ENCODE peak calls at places on chromosomes 6 and 20, in five cellular contexts. A, J, I, M and W are unnamed samples.

GRCh38 chr6:6546318-6547110 is 42.0 kb upstream of the LY86 start:
- DNase-seq in I (peak; percentile 73), A (peak; percentile 47), M (peak; percentile 35), J (peak; percentile 1), W (peak; percentile 64)

GRCh38 chr6:1576166-1576565 is 33.5 kb upstream of the FOXC1 start:
- DNase-seq in I (no peak), A (no peak), M (no peak), J (no peak), W (no peak)

GRCh38 chr6:41593451-41594238 is 44.6 kb upstream of the MDFI start:
- DNase-seq in M (no peak), J (no peak), I (no peak), A (no peak), W (no peak)

GRCh38 chr6:47112311-47112710 is 70.2 kb upstream of the ADGRF1 start:
- DNase-seq in A (no peak), J (no peak), I (no peak), M (no peak), W (no peak)

GRCh38 chr20:17967595-17968365 is 814 bp downstream of the SNX5 start:
- DNase-seq in M (peak; percentile 38), A (no peak), I (no peak), J (peak; percentile 63), W (peak; percentile 38)

GRCh38 chr6:69841862-69842261 is 24.5 kb upstream of the COL19A1 start:
- DNase-seq in J (no peak), I (no peak), M (no peak), A (no peak), W (no peak)

GRCh38 chr20:47600967-47601547 is 99.4 kb downstream of the NCOA3 start:
- DNase-seq in J (no peak), A (no peak), M (no peak), I (no peak), W (no peak)

GRCh38 chr6:10163159-10163962 is 251.5 kb downstream of the TFAP2A start:
- DNase-seq in I (no peak), J (no peak), A (no peak), M (peak; percentile 89), W (no peak)

GRCh38 chr6:101083533-101084172 is 202.5 kb upstream of the ASCC3 start:
- DNase-seq in I (no peak), J (peak; percentile 79), M (peak; percentile 87), A (no peak), W (peak; percentile 60)

GRCh38 chr6:147204060-147204785 is at the start of gene STXBP5:
- DNase-seq in J (peak; percentile 47), M (peak; percentile 52), A (peak; percentile 18), I (peak; percentile 59), W (peak; percentile 73)

GRCh38 chr6:113526553-113526952 is 330.6 kb upstream of the MARCKS start:
- DNase-seq in I (no peak), A (no peak), J (no peak), M (no peak), W (no peak)

GRCh38 chr6:157054531-157054979 is 268.8 kb downstream of the TMEM242 start:
- DNase-seq in A (no peak), I (no peak), M (no peak), J (no peak), W (no peak)

GRCh38 chr20:59403261-59403961 is 103.0 kb downstream of the EDN3 start:
- DNase-seq in I (peak; percentile 75), J (no peak), A (peak; percentile 75), M (peak; percentile 43), W (peak; percentile 53)

GRCh38 chr20:20837574-20838021 is 125.2 kb upstream of the RALGAPA2 start:
- DNase-seq in A (peak; percentile 49), I (peak; percentile 60), J (peak; percentile 35), M (peak; percentile 76), W (peak; percentile 69)

GRCh38 chr6:41707565-41708200 is 27.7 kb downstream of the TFEB start:
- DNase-seq in J (no peak), I (no peak), A (no peak), M (peak; percentile 8), W (no peak)

GRCh38 chr20:16098890-16099639 is 474.2 kb downstream of the KIF16B start:
- DNase-seq in A (no peak), J (no peak), M (peak; percentile 43), I (no peak), W (peak; percentile 2)

GRCh38 chr6:52390361-52390727 is 28.4 kb downstream of the PAQR8 start:
- DNase-seq in J (peak; percentile 73), I (no peak), M (no peak), A (no peak), W (no peak)

GRCh38 chr6:112680076-112680475 is 332.9 kb downstream of the RFPL4B start:
- DNase-seq in M (no peak), J (peak; percentile 24), A (no peak), I (no peak), W (no peak)

DNA sequence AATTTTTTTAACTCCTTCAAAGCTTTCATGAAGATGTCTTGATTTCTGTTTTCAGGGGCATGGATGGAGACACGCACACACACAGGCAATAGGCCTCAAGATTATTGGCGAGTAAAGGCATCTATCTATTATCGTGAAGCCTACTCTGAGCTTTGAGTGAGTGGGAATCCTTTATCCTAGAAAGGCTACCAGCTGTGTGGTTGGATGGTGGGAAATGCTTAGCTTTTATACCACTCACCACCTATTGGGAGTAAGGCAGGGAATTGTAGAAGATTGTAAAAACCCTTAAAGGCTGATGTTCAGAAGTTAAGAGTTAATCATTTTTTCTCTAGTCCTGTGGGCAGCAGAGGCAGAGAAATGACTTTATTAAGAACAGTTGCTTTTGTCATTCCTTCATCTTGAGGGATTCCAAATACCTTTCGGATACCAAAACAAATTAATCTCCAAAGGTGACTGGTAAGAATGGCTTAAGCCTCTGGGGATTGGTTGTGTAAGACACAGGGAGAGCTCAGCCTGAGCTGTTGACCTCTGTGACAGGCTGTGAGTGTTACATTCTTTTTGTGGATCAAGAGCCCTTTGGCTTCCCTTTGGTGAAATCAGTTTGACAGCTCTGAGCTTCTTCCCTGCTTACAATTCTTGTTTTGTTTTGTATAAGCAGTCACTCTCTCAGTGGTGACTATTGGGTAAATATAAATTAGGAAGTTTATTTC is 33.6 kb downstream of the CTNNBL1 start:
- DNase-seq in A (peak; percentile 71), J (no peak), M (peak; percentile 51), I (no peak), W (peak; percentile 89)
- H3K9ac ChIP-seq in A (no peak overlapping the region), J (no peak overlapping the region), M (no peak overlapping the region), I (no peak overlapping the region), W (no peak overlapping the region)

GRCh38 chr6:129774697-129775447 is 64.9 kb upstream of the ARHGAP18 start:
- DNase-seq in J (peak; percentile 82), I (peak; percentile 86), A (peak; percentile 78), M (peak; percentile 89), W (peak; percentile 86)
- H4K8ac ChIP-seq in J (peak overlapping the region; percentile 48), I (no peak overlapping the region), A (no peak overlapping the region), M (peak overlapping the region; percentile 95), W (no peak overlapping the region)

GRCh38 chr20:46356195-46357029 is 48.1 kb upstream of the CDH22 start:
- DNase-seq in A (no peak), J (no peak), M (no peak), I (no peak), W (no peak)
- H3K4me2 ChIP-seq in A (no peak overlapping the region), J (no peak overlapping the region), M (no peak overlapping the region), I (no peak overlapping the region), W (no peak overlapping the region)

DNA sequence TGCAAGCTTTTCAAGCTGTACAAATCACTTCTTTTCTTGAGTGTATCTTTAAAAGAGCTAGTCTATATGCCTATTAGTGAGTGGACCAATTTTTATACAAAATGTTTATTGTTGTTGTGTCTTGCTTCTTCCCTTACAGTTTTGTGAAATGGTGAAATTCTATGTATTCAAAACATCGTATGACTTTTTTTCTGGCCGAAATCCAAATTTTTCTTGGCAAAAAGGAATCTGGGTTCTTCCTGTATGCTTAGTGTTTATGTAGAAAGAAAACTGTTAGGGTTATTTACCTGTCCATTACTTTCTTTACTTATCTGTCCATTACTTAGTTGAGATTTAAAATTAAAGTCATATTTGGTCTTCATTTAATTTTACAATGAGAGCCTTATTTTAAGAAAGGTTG is 153.9 kb downstream of the MMS22L start:
- DNase-seq in M (no peak), I (no peak), J (no peak), A (no peak), W (no peak)
- H3K9ac ChIP-seq in M (no peak overlapping the region), I (no peak overlapping the region), J (no peak overlapping the region), A (no peak overlapping the region), W (no peak overlapping the region)

DNA sequence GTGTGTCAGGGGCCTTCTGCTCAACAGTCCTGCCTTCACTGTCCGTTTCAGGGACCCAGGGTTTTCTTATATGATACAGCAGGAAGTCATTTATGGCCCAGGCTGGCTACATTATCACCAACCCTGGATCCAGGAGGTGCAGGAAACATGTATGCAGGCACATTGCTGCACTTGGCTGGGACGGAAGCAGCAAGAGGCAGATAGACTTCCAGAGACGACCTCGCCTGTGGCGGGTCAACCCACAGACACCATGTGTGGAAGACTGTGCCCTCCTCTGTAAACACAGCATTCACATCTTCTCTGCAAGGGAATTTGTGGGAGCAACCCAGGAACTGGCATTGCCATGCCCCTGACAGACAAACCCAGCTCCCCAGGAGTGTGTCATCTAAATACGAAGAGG is 43.7 kb downstream of the TBC1D7 start:
- DNase-seq in J (no peak), M (no peak), I (no peak), A (no peak), W (no peak)
- H4K8ac ChIP-seq in J (no peak overlapping the region), M (no peak overlapping the region), I (no peak overlapping the region), A (no peak overlapping the region), W (no peak overlapping the region)

GRCh38 chr6:77463881-77464867 is 883 bp upstream of the HTR1B start:
- DNase-seq in J (no peak), A (peak; percentile 35), I (peak; percentile 86), M (no peak), W (peak; percentile 90)
- H3K4me2 ChIP-seq in J (peak overlapping the region; percentile 93), A (peak overlapping the region; percentile 98), I (peak overlapping the region; percentile 93), M (peak overlapping the region; percentile 81), W (peak overlapping the region; percentile 100)